ENCODE peak calls at places on chromosomes 4 and X, in five cellular contexts. I is mesendoderm; H is H9; K is A549; Q is CD4-positive, alpha-beta T cell. G is an unnamed sample.
A peak's percentile ranks its signal among the peaks of the same experiment; 100 is the strongest.

GRCh38 chr4:4470208-4470607 is 71.6 kb downstream of the STX18 start:
- DNase-seq in I (no peak), H (no peak), K (no peak), Q (no peak), G (no peak)

GRCh38 chrX:68842781-68843581 is 14.2 kb downstream of the EFNB1 start:
- DNase-seq in I (no peak), Q (no peak), H (no peak), K (no peak), G (no peak)

GRCh38 chr4:186898367-186898766 is 174.7 kb upstream of the FAT1 start:
- DNase-seq in K (no peak), I (no peak), H (no peak), Q (no peak), G (no peak)

GRCh38 chr4:110615366-110616161 is 7.3 kb downstream of the PITX2 start:
- DNase-seq in K (no peak), I (peak; percentile 95), H (peak; percentile 78), Q (no peak), G (no peak)

GRCh38 chr4:87049508-87049907 is 114.7 kb downstream of the AFF1 start:
- DNase-seq in Q (no peak), H (no peak), K (no peak), I (no peak), G (no peak)

GRCh38 chrX:133215747-133216146 is 2.4 kb downstream of the TFDP3 start:
- DNase-seq in Q (no peak), K (no peak), H (no peak), I (peak; percentile 37), G (no peak)

GRCh38 chr4:163701915-163702314 is 207.4 kb downstream of the TMA16 start:
- DNase-seq in I (no peak), K (no peak), H (no peak), Q (no peak), G (no peak)

GRCh38 chr4:76857010-76857409 is 40.9 kb downstream of the SOWAHB start:
- DNase-seq in I (no peak), Q (no peak), K (no peak), H (no peak), G (no peak)

GRCh38 chr4:111959202-111959601 is 186.1 kb upstream of the FAM241A start:
- DNase-seq in Q (no peak), H (no peak), I (no peak), K (peak; percentile 7), G (no peak)

GRCh38 chrX:47169726-47170515 is 23.7 kb upstream of the UBA1 start:
- DNase-seq in I (no peak), Q (no peak), H (peak; percentile 15), K (no peak), G (no peak)

GRCh38 chr4:104879367-104879766 is 267.3 kb upstream of the TET2 start:
- DNase-seq in H (no peak), Q (no peak), K (no peak), I (no peak), G (no peak)

GRCh38 chrX:107673933-107674479 is 45.7 kb downstream of the PRPS1 start:
- DNase-seq in H (peak; percentile 60), K (no peak), Q (peak; percentile 89), I (no peak), G (peak; percentile 77)

GRCh38 chrX:48357681-48358080 is 1.2 kb upstream of the SSX3 start:
- DNase-seq in K (no peak), Q (no peak), H (no peak), I (no peak), G (no peak)

GRCh38 chrX:41314204-41314603 is 19.8 kb upstream of the DDX3X start:
- DNase-seq in Q (no peak), K (no peak), I (no peak), H (no peak), G (no peak)

GRCh38 chr4:136337216-136337615 is 1195.1 kb downstream of the PCDH18 start:
- DNase-seq in H (no peak), K (no peak), Q (no peak), I (no peak), G (no peak)

GRCh38 chr4:94458682-94459081 is 6.9 kb downstream of the PDLIM5 start:
- DNase-seq in H (no peak), I (no peak), K (no peak), Q (no peak), G (no peak)

GRCh38 chrX:22373766-22374165 is 101.1 kb downstream of the CBLL2 start:
- DNase-seq in K (no peak), I (no peak), Q (no peak), H (no peak), G (no peak)

GRCh38 chr4:10123227-10124101 is 6.9 kb upstream of the WDR1 start:
- DNase-seq in K (no peak), Q (no peak), I (peak; percentile 59), H (peak; percentile 58), G (no peak)

GRCh38 chr4:172547724-172548123 is 620.9 kb upstream of the GALNT7 start:
- DNase-seq in I (no peak), Q (no peak), K (no peak), H (no peak), G (no peak)

GRCh38 chr4:169315530-169316306 is 45.0 kb upstream of the SH3RF1 start:
- DNase-seq in I (peak; percentile 64), K (no peak), H (no peak), Q (no peak), G (no peak)

GRCh38 chrX:132119821-132120220 is 8.0 kb downstream of the FRMD7 start:
- DNase-seq in K (no peak), Q (no peak), H (no peak), I (peak; percentile 55), G (no peak)

GRCh38 chr4:125832161-125832560 is 517.4 kb downstream of the FAT4 start:
- DNase-seq in H (no peak), K (no peak), I (no peak), Q (no peak), G (no peak)

GRCh38 chrX:40109288-40110008 is 11.7 kb upstream of the BCOR start:
- DNase-seq in I (peak; percentile 84), Q (no peak), K (peak; percentile 37), H (peak; percentile 73), G (peak; percentile 60)

GRCh38 chr4:142846729-142847606 is 867 bp upstream of the INPP4B start:
- DNase-seq in Q (peak; percentile 70), I (peak; percentile 68), K (peak; percentile 25), H (peak; percentile 70), G (no peak)

GRCh38 chr4:25050370-25051098 is 19.8 kb upstream of the LGI2 start:
- DNase-seq in K (no peak), H (no peak), I (no peak), Q (no peak), G (no peak)

GRCh38 chr4:72591547-72591946 is 22.5 kb upstream of the ADAMTS3 start:
- DNase-seq in Q (no peak), H (no peak), I (no peak), K (no peak), G (no peak)

GRCh38 chrX:66035667-66036066 is 4.2 kb downstream of the VSIG4 start:
- DNase-seq in H (no peak), Q (no peak), K (no peak), I (peak; percentile 26), G (no peak)

GRCh38 chr4:89353514-89353913 is 45.9 kb upstream of the GPRIN3 start:
- DNase-seq in H (no peak), K (no peak), Q (no peak), I (no peak), G (no peak)

GRCh38 chr4:108890491-108890890 is 127.6 kb upstream of the ETNPPL start:
- DNase-seq in Q (no peak), I (no peak), K (no peak), H (no peak), G (no peak)

DNA sequence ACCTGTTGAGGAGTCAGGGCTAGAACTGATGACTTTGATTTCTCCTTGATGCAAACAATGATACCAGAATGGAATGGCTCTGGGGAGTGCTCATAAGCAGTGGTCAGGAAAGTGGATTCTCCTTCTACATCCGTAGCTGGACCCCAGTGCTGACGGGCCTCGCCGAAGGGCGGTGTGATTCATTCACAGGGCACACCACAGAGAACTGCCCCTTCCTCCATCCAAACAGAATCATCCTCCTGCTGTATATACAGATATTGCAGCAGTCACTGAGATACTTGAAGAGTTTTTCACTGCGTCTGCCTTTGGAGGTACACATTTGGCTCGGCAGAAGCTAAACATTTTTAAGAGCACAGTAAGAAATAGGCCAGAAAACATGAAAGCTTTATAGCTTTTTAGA is 7.3 kb upstream of the DCTD start:
- DNase-seq in Q (no peak), H (no peak), I (no peak), K (no peak), G (no peak)
- H3K27ac ChIP-seq in Q (no peak overlapping the region), H (no peak overlapping the region), I (no peak overlapping the region), K (no peak overlapping the region), G (no peak overlapping the region)

GRCh38 chr4:6689506-6689960 is 4.1 kb upstream of the S100P start:
- DNase-seq in Q (no peak), K (no peak), I (no peak), H (peak; percentile 53), G (no peak)

GRCh38 chr4:6692379-6692778 is 1.3 kb upstream of the S100P start:
- DNase-seq in Q (no peak), K (no peak), I (no peak), H (no peak), G (no peak)

GRCh38 chr4:6686104-6686787 is 7.4 kb upstream of the S100P start:
- DNase-seq in Q (no peak), I (no peak), K (no peak), H (no peak), G (no peak)

GRCh38 chr4:6687947-6688878 is 5.5 kb upstream of the S100P start:
- DNase-seq in H (peak; percentile 58), K (no peak), I (peak; percentile 49), Q (no peak), G (no peak)

DNA sequence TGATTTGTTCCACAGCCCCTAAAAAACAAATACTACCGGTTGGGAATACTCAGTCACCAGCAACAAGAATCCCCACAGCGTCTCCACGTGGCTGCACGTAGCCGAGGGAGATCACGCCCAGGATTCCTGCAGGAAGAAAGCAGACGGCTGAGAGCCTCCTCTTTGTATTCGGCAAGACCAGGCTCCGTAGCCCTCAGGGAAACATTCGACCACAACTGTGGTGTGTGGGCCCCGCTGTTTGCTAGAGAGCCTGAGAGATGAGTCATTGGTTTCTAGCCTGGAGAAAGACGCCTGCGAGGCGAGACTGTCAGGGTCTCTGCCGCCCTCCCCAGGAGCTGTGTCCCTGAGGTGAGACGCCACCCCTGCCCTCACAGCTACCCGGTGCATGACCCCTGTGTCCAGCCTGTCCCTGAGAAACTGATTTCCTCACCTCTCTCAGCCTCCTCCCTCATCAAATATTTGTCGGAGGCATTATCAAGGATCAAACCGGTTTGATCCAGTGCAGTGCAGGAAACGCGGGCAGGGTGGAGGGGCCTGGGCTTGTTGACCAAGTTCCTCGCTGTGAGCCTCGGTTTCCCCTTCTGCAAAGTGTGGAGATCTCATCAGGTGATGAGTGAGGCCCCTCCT is 4.7 kb upstream of the S100P start:
- DNase-seq in Q (peak; percentile 67), K (peak; percentile 77), I (peak; percentile 98), H (peak; percentile 81), G (no peak)
- H3K27ac ChIP-seq in Q (peak overlapping the region; percentile 34), K (peak overlapping the region; percentile 78), I (peak overlapping the region; percentile 32), H (no peak overlapping the region), G (no peak overlapping the region)

DNA sequence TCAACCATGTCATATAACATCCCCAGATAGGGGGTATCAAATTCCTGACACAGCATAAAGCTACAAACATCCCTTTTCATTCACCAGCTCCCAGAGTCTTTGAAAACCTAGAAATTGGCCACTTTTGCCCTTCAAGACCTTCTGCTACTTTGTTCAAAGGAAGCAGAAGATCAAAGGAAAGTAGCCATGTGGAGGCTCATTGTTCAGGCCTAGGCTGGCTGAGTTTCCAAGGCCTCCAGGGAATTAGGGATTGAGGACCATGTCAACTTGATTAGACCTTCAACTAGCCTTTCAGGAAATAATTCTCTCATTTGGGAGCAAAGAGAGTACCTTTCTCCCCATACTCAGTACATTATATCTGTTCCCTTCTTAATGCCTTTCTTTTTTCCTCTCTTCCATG is 66.8 kb upstream of the ATXN3L start:
- DNase-seq in I (no peak), K (no peak), H (no peak), Q (no peak), G (no peak)
- H3K27ac ChIP-seq in I (no peak overlapping the region), K (no peak overlapping the region), H (no peak overlapping the region), Q (no peak overlapping the region), G (no peak overlapping the region)

GRCh38 chr4:85603437-85604336 is 128.7 kb downstream of the ARHGAP24 start:
- DNase-seq in Q (no peak), H (no peak), K (no peak), I (no peak), G (no peak)
- H3K27ac ChIP-seq in Q (no peak overlapping the region), H (no peak overlapping the region), K (no peak overlapping the region), I (no peak overlapping the region), G (no peak overlapping the region)

G was measured in gastrocnemius medialis.